ENCODE peak calls at places on chromosomes 1 and 21, in nine cellular contexts. G is adrenal gland, Y is neural progenitor cell, A is cardiac muscle cell, X is SK-N-SH, J is left ventricle myocardium inferior, B is SJSA1, R is AG09309, L is heart left ventricle. I is an unnamed sample.
A peak's percentile ranks its signal among the peaks of the same experiment; 100 is the strongest.

GRCh38 chr1:24283326-24284155 is 35.6 kb upstream of the GRHL3 start:
- DNase-seq in Y (no peak), G (no peak), J (no peak), R (no peak), X (no peak), A (no peak), B (peak; percentile 68), L (no peak), I (no peak)

GRCh38 chr1:207911983-207912760 is 1.2 kb upstream of the CD34 start:
- DNase-seq in B (no peak), R (no peak), X (no peak), A (no peak), G (no peak), Y (no peak), L (no peak), J (no peak), I (no peak)

GRCh38 chr1:208837242-208837641 is 593.1 kb upstream of the PLXNA2 start:
- DNase-seq in G (no peak), L (no peak), X (no peak), J (no peak), A (no peak), Y (no peak), R (no peak), B (no peak), I (no peak)

GRCh38 chr1:12587981-12588620 is 29.9 kb downstream of the DHRS3 start:
- DNase-seq in R (no peak), Y (no peak), A (no peak), B (no peak), X (no peak), J (no peak), L (no peak), G (no peak), I (no peak)

GRCh38 chr1:147202576-147202975 is 22.6 kb downstream of the FMO5 start:
- DNase-seq in R (no peak), J (no peak), L (no peak), B (no peak), X (no peak), A (no peak), Y (no peak), G (no peak), I (no peak)

GRCh38 chr1:72003092-72003491 is 279.2 kb downstream of the NEGR1 start:
- DNase-seq in G (no peak), A (no peak), L (no peak), X (no peak), Y (no peak), R (no peak), B (no peak), J (no peak), I (no peak)

GRCh38 chr21:46128106-46128982 is 27.0 kb downstream of the FTCD start:
- DNase-seq in G (no peak), X (peak; percentile 89), L (peak; percentile 76), Y (peak; percentile 38), J (peak; percentile 78), B (no peak), A (peak; percentile 95), R (no peak), I (no peak)

GRCh38 chr1:238674331-238674730 is 712.0 kb upstream of the CHRM3 start:
- DNase-seq in R (no peak), G (no peak), X (no peak), J (no peak), B (no peak), L (no peak), A (no peak), Y (no peak), I (no peak)

GRCh38 chr1:54812801-54813478 is 11.8 kb upstream of the TTC22 start:
- DNase-seq in L (no peak), G (no peak), B (peak; percentile 30), Y (no peak), A (no peak), J (no peak), X (no peak), R (no peak), I (no peak)

GRCh38 chr1:178183796-178184195 is 89.9 kb downstream of the RASAL2 start:
- DNase-seq in Y (no peak), B (no peak), J (no peak), A (no peak), G (no peak), X (no peak), R (no peak), L (no peak), I (no peak)

GRCh38 chr1:27536767-27537166 is 46.8 kb upstream of the WASF2 start:
- DNase-seq in G (peak; percentile 74), R (peak; percentile 49), B (no peak), X (peak; percentile 93), Y (peak; percentile 79), J (peak; percentile 73), A (peak; percentile 87), L (peak; percentile 79), I (no peak)

GRCh38 chr21:37257526-37257966 is 9.6 kb downstream of the VPS26C start:
- DNase-seq in L (no peak), B (no peak), X (peak; percentile 74), R (no peak), J (peak; percentile 23), G (peak; percentile 47), A (no peak), Y (no peak), I (no peak)

GRCh38 chr1:33220701-33221384 is 35.4 kb upstream of the ZNF362 start:
- DNase-seq in B (no peak), R (no peak), L (no peak), J (no peak), G (no peak), X (no peak), A (peak; percentile 19), Y (peak; percentile 60), I (no peak)

GRCh38 chr1:171141336-171142051 is 43.6 kb upstream of the FMO2 start:
- DNase-seq in R (peak; percentile 89), A (no peak), G (peak; percentile 21), B (peak; percentile 48), Y (no peak), J (peak; percentile 45), L (peak; percentile 51), X (no peak), I (peak; percentile 95)

DNA sequence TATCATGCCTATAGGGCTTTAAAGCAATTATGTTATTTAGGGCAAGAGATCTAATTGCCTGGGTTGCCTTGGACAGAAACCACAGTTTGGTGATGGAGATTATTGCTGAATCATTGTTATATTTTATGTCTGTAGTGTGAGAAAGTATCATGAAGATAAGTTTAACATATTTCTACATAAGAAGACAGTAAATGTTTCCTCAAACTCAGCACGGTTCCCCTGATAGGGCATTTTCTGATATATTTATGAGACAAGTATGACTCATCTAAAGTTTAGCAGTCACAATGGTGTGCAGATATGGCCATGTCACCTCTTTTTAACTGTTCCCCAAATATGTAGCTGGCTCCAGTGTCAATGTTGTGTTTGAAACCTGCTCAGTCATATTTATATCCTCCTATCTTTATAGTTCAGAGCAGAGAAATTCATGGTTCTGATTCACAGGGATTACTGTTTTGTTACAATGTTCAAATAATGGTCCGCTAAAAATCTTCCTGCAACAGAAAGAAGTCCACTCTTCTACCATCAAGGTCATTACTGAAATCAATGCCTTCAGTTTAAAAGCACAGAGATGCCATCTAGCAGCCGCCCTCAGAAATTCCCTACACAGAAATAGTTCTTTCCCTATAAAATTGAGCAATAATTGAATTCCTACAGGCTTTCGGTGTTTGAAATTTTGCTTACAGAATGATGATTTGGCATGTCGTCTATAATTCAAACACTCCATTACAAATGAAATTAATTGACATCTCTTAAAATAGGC is 3.7 kb downstream of the OLFM3 start:
- DNase-seq in R (no peak), G (no peak), L (no peak), X (no peak), Y (no peak), J (no peak), A (no peak), B (no peak), I (no peak)
- H3K4me3 ChIP-seq in R (no peak overlapping the region), G (no peak overlapping the region), L (no peak overlapping the region), X (no peak overlapping the region), Y (no peak overlapping the region), J (no peak overlapping the region), A (no peak overlapping the region), B (no peak overlapping the region), I (no peak overlapping the region)

GRCh38 chr1:41383094-41383852 is 22.0 kb downstream of the FOXO6 start:
- DNase-seq in R (peak; percentile 13), B (no peak), X (no peak), A (no peak), Y (peak; percentile 52), G (no peak), L (no peak), J (no peak), I (no peak)
- H3K4me3 ChIP-seq in R (peak overlapping the region; percentile 58), B (peak overlapping the region; percentile 52), X (no peak overlapping the region), A (no peak overlapping the region), Y (peak overlapping the region; percentile 52), G (no peak overlapping the region), L (peak overlapping the region; percentile 68), J (peak overlapping the region; percentile 69), I (no peak overlapping the region)

DNA sequence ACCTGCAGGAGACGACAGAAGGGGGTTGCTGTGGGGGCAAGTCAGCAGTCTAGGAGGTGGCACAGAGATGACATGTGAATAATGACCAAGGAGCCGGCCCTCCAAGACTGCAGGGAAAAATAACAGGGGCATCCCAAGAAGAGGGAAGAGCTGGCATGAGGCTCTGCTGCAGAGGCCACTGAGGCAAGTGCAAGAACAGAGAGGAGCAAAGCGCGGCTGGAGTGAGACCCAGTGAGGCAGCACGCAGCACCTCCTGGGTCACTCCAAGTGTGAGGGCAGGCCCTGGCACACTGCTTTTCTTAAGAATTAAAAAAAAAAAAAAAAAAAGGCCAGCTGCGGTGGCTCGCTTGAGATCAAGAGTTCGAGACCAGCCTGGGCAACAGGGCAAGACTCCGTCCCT is 80.1 kb downstream of the SLC66A1 start:
- DNase-seq in B (no peak), R (no peak), G (no peak), A (no peak), L (no peak), X (no peak), Y (no peak), J (no peak), I (no peak)
- H3K4me3 ChIP-seq in B (no peak overlapping the region), R (no peak overlapping the region), G (no peak overlapping the region), A (no peak overlapping the region), L (no peak overlapping the region), X (no peak overlapping the region), Y (no peak overlapping the region), J (no peak overlapping the region), I (no peak overlapping the region)

GRCh38 chr1:85705940-85706339 is 2.3 kb downstream of the ZNHIT6 start:
- DNase-seq in Y (no peak), R (no peak), X (no peak), J (no peak), L (no peak), A (no peak), G (no peak), B (no peak), I (no peak)

GRCh38 chr1:85707267-85707989 is 805 bp downstream of the ZNHIT6 start:
- DNase-seq in A (peak; percentile 0), J (no peak), G (no peak), L (no peak), X (no peak), B (no peak), R (no peak), Y (no peak), I (no peak)

GRCh38 chr1:85707990-85708825 is at the start of gene ZNHIT6:
- DNase-seq in J (peak; percentile 84), X (peak; percentile 77), R (peak; percentile 88), B (peak; percentile 97), A (peak; percentile 96), L (peak; percentile 89), Y (peak; percentile 97), G (peak; percentile 84), I (peak; percentile 92)

DNA sequence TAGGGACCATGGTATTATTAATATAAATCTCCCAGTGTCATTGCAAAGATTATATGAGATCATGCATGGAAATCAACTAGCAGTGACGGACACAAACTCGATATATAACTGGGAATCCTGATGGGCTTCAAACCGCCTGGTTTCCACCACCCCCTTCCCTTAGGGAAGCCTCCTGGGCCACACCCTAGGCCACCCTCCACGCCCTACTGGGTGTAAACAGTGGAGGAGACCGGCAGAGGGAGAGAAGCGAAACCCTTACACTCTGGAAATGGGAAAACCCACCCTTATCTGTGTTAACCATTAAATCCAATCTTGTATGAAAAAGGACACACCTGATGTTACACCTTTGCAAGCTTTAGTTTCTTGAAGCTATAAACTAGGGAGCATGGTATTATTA is 591 bp upstream of the ZNHIT6 start:
- DNase-seq in Y (no peak), X (no peak), A (no peak), J (no peak), L (no peak), G (no peak), R (no peak), B (no peak), I (no peak)
- H3K4me3 ChIP-seq in Y (peak overlapping the region; percentile 84), X (peak overlapping the region; percentile 97), A (peak overlapping the region; percentile 44), J (peak overlapping the region; percentile 74), L (peak overlapping the region; percentile 80), G (peak overlapping the region; percentile 67), R (peak overlapping the region; percentile 73), B (peak overlapping the region; percentile 65), I (peak overlapping the region; percentile 94)

I was measured in skeletal muscle cell.